ENCODE peak calls at places on chromosomes 7 and 10, in eight cellular contexts. Y is HFF-Myc, P is suprapubic skin, E is fibroblast of the aortic adventitia, Z is IMR-90, C is right lobe of liver, A is cardiac fibroblast, W is testis. H is an unnamed sample.

GRCh38 chr7:28078036-28078901 is 102.3 kb downstream of the JAZF1 start:
- DNase-seq in P (no peak), Y (no peak), C (no peak), W (no peak), Z (peak; percentile 62), A (peak; percentile 71), E (peak; percentile 64), H (no peak)

GRCh38 chr7:132402751-132403245 is 173.5 kb downstream of the PLXNA4 start:
- DNase-seq in C (no peak), P (peak; percentile 71), A (peak; percentile 86), Z (no peak), W (peak; percentile 84), Y (no peak), E (peak; percentile 42), H (peak; percentile 67)

GRCh38 chr7:24728503-24729364 is 28.5 kb downstream of the GSDME start:
- DNase-seq in Y (no peak), C (no peak), A (peak; percentile 37), W (no peak), P (no peak), Z (peak; percentile 24), E (peak; percentile 68), H (no peak)

GRCh38 chr10:69202332-69202731 is 17.8 kb upstream of the HKDC1 start:
- DNase-seq in Y (no peak), P (no peak), A (no peak), C (no peak), Z (peak; percentile 73), W (no peak), E (peak; percentile 92), H (peak; percentile 35)

GRCh38 chr7:105838273-105839141 is 37.9 kb downstream of the ATXN7L1 start:
- DNase-seq in Y (no peak), P (no peak), E (peak; percentile 69), W (no peak), A (peak; percentile 35), Z (peak; percentile 73), C (no peak), H (no peak)

GRCh38 chr10:94129393-94130130 is 135.8 kb downstream of the PLCE1 start:
- DNase-seq in W (no peak), A (peak; percentile 72), P (no peak), Y (no peak), C (no peak), E (peak; percentile 92), Z (peak; percentile 91), H (peak; percentile 65)

GRCh38 chr10:17756557-17757208 is 4.7 kb downstream of the TMEM236 start:
- DNase-seq in Y (no peak), P (no peak), C (no peak), Z (peak; percentile 22), E (peak; percentile 29), A (peak; percentile 30), W (no peak), H (no peak)

GRCh38 chr7:37411444-37412034 is 37.1 kb downstream of the ELMO1 start:
- DNase-seq in A (no peak), P (no peak), Z (no peak), E (no peak), Y (no peak), W (no peak), C (no peak), H (no peak)

GRCh38 chr7:17365776-17366175 is 67.3 kb downstream of the AHR start:
- DNase-seq in Z (no peak), W (no peak), E (no peak), Y (no peak), C (no peak), A (no peak), P (no peak), H (no peak)

GRCh38 chr7:141999219-141999618 is 3.5 kb downstream of the MGAM start:
- DNase-seq in C (no peak), Z (no peak), A (no peak), E (no peak), Y (no peak), P (no peak), W (no peak), H (no peak)

GRCh38 chr7:142002179-142002578 is 6.5 kb downstream of the MGAM start:
- DNase-seq in A (no peak), E (peak; percentile 8), Z (no peak), P (no peak), C (no peak), W (no peak), Y (no peak), H (no peak)

GRCh38 chr7:142001163-142001874 is 5.6 kb downstream of the MGAM start:
- DNase-seq in Z (no peak), W (no peak), C (no peak), P (no peak), Y (no peak), E (peak; percentile 46), A (no peak), H (no peak)

DNA sequence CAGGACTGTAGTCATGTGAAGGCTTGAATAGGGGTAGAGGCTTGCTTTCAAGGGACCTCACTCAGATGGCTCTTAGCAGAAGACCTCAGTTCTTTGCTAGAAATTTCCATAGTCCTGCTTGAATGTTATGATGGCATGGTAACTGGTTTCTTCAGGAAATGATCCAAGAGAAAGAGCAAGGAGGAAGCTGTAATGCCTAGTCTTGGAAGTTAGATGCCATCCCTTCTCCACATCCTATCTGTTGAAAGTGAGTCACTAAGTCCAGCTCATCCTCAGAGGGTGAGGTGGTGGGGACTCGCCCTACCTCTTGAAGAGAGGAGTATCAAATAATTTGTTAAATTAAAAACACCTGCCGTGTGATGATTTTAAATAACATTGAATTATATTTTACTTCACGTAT is 4.6 kb downstream of the MGAM start:
- DNase-seq in C (no peak), Z (no peak), E (no peak), W (no peak), A (no peak), P (no peak), Y (no peak), H (no peak)
- H3K4me3 ChIP-seq in C (no peak overlapping the region), Z (no peak overlapping the region), E (no peak overlapping the region), W (no peak overlapping the region), A (no peak overlapping the region), P (no peak overlapping the region), Y (no peak overlapping the region), H (no peak overlapping the region)

GRCh38 chr10:100997364-100998182 is 2.0 kb upstream of the LZTS2 start:
- DNase-seq in P (peak; percentile 85), C (peak; percentile 88), W (peak; percentile 76), Y (no peak), Z (peak; percentile 65), A (peak; percentile 84), E (peak; percentile 75), H (peak; percentile 37)

GRCh38 chr10:100995171-100995570 is 4.4 kb upstream of the LZTS2 start:
- DNase-seq in E (no peak), C (no peak), Z (no peak), A (no peak), W (no peak), P (no peak), Y (no peak), H (no peak)

GRCh38 chr10:100998991-100999741 is 442 bp upstream of the LZTS2 start:
- DNase-seq in P (peak; percentile 89), A (peak; percentile 91), C (peak; percentile 83), Y (no peak), E (peak; percentile 72), Z (peak; percentile 75), W (peak; percentile 79), H (peak; percentile 41)

GRCh38 chr10:100998183-100998990 is 1.2 kb upstream of the LZTS2 start:
- DNase-seq in C (peak; percentile 87), Z (peak; percentile 81), Y (no peak), A (peak; percentile 91), E (peak; percentile 84), P (peak; percentile 90), W (peak; percentile 92), H (peak; percentile 32)

DNA sequence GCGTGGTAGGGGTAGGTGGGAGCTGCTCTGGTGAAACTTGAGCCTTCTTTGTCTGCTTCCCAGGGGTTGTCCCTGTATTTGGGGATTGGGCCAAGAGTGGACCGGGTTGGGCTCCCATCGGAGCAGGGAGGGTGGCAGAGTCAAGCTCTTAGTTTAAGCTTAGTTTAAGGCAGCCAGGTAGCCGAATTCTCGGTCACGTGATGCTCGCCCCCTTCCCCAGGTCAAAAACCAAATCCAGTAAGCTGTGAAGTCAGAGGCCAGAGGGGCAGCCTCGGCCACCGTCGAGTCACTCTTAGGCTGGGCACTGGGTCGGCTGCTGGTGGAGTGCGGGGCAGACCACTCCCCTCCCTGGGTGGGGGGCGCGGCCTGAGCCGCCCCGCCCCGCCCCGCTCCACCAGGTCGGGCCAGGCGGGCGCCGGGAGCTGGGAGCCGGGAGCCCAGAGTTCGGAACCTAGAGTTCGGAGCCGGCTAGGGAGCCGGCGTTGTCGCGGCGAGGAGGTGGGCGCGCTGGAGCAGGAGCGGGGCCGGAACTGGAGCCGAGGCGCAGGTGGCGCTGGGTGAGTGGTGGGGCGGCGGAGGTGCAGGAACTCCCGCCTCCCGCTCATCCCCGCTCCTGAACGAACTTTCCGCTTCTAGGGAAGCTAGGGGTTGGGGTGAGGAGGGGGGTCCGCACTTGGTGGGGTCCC is 2.8 kb upstream of the LZTS2 start:
- DNase-seq in Y (no peak), E (no peak), P (no peak), A (no peak), C (peak; percentile 61), W (peak; percentile 46), Z (no peak), H (no peak)
- TF ChIP-seq CTCF in Y (no peak), E (no peak), P (no peak), A (no peak), C (no peak), W (no peak), Z (no peak), H (no peak)

DNA sequence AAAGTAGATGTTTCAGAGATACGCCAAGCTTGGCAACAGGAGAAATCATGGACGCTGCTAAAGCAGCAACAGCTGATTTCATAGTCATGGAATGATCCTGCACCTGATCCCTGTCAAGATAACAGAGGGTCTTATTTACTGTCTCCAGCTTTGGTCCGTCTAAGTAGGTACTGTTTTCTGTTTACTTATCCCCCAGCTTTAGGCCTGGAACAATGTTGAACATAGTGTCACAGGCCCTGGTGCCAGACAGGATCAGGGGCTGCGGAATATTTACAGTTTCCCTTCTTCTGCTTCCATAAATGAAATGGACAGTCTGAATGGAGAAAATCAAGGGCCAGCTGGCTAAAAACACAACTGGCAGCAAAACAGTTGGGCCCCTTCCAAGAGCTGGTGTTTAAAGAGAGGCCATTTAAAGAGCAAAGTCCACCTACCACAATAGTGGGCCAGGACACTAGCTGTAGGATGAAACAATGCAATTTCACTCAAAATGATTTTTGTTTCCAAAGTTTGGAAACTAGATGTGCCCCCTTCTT is 2.9 kb downstream of the GPR37 start:
- DNase-seq in E (no peak), C (peak; percentile 57), Y (no peak), P (no peak), W (no peak), A (no peak), Z (peak; percentile 16), H (no peak)
- H3K4me3 ChIP-seq in E (no peak overlapping the region), C (peak overlapping the region; percentile 67), Y (no peak overlapping the region), P (no peak overlapping the region), W (peak overlapping the region; percentile 68), A (no peak overlapping the region), Z (peak overlapping the region; percentile 73), H (no peak overlapping the region)

DNA sequence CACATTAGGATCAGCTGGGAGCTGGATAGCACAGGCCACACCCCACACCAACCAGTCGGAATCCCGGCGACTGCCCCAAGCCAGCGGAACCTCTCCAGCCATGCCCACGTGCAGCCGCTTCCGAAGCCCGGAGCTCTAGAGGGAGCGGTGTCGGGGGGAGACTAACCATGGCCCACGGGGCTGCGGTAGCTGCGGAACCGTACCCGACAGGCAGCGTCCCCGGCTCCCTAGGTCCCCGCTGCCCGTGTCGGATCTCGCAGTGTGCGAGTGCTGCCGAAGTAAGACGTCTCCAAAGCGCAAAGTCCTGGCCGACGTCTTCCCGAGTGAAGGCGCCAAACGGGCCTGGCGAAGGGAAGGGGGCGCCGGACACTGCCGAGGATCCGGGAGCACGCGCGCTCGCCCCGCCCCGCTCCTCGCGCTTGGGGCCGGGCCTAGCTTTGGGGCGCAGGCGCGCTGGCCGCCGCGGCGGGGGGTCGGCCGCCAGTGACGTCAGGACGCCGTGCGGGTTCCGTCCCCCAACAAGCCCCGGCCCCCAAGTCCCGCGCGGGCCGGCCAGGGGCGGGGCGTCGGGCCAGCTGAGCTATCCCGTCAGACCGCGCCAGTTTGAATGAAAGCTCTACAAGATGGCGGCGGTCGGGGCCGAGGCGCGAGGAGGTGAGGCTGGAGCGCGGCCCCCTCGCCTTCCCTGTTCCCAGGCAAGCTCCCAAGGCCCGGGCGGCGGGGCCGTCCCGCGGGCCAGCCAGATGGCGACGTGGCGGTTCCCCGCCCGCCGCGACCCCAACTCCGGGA is at the start of gene SUV39H2:
- DNase-seq in P (peak; percentile 96), Y (peak; percentile 64), C (peak; percentile 97), Z (peak; percentile 91), W (peak; percentile 97), E (peak; percentile 91), A (peak; percentile 97), H (peak; percentile 72)
- TF ChIP-seq CTCF in P (no peak), Y (no peak), C (no peak), Z (peak; percentile 1), W (no peak), E (no peak), A (no peak), H (no peak)